ENCODE peak calls at places on chromosomes 3 and 15, in four cellular contexts. F, O, V and L are unnamed samples.

GRCh38 chr3:42072930-42073329 is 18.2 kb upstream of the TRAK1 start:
- DNase-seq in F (no peak), O (no peak), V (no peak), L (no peak)

GRCh38 chr3:58306662-58307286 is 454 bp downstream of the HTD2 start:
- DNase-seq in F (peak; percentile 18), O (peak; percentile 5), V (peak; percentile 51), L (peak; percentile 10)

GRCh38 chr3:88057650-88058321 is 1.0 kb downstream of the CGGBP1 start:
- DNase-seq in F (peak; percentile 4), O (no peak), V (no peak), L (no peak)

GRCh38 chr3:179961081-179962078 is 75.4 kb downstream of the PEX5L start:
- DNase-seq in F (no peak), O (no peak), V (no peak), L (no peak)

GRCh38 chr15:68652141-68652540 is 73.3 kb downstream of the CORO2B start:
- DNase-seq in F (no peak), O (no peak), V (no peak), L (no peak)

GRCh38 chr3:170421147-170421641 is 2.5 kb downstream of the CLDN11 start:
- DNase-seq in F (no peak), O (no peak), V (no peak), L (no peak)

GRCh38 chr3:194145702-194146101 is 9.8 kb downstream of the HES1 start:
- DNase-seq in F (no peak), O (no peak), V (no peak), L (no peak)

GRCh38 chr3:62622553-62623174 is 249.3 kb upstream of the FEZF2 start:
- DNase-seq in F (peak; percentile 38), O (no peak), V (peak; percentile 65), L (no peak)

GRCh38 chr15:25545017-25545416 is 106.2 kb upstream of the UBE3A start:
- DNase-seq in F (no peak), O (no peak), V (peak; percentile 77), L (peak; percentile 79)

DNA sequence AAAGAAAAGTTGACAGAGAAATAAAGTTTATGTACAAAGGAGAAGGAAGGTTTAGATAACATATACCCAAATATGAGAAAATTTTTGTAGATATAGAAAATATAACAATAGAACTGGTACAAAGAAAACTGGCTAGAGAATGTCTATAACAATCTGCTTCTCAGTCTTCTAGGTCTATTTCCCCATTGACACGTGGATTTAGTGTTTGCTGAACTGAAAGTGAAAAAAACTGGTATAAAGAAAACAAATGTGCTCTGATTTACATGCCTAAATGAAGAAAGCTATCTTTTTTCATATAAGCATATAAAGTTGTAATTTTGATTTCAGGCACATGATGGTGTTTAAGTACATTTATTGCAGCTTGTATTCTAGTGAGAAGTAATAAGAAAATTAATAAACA is 9.8 kb downstream of the KCNMB2 start:
- DNase-seq in F (no peak), O (no peak), V (no peak), L (no peak)
- H3K27ac ChIP-seq in F (no peak overlapping the region), O (no peak overlapping the region), V (no peak overlapping the region), L (no peak overlapping the region)

DNA sequence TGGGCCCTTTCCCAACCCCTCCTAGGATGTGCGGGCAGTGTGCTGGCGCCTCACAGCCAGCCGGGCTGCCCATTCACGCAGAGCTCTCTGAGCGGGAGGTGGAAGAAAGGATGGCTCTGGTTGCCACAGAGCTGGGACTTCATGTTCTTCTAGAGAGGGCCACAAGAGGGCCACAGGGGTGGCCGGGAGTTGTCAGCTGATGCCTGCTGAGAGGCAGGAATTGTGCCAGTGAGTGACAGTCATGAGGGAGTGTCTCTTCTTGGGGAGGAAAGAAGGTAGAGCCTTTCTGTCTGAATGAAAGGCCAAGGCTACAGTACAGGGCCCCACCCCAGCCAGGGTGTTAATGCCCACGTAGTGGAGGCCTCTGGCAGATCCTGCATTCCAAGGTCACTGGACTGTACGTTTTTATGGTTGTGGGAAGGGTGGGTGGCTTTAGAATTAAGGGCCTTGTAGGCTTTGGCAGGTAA is 8.3 kb downstream of the FAM131A start:
- DNase-seq in F (peak; percentile 53), O (no peak), V (peak; percentile 86), L (no peak)
- H3K27ac ChIP-seq in F (no peak overlapping the region), O (no peak overlapping the region), V (no peak overlapping the region), L (peak overlapping the region; percentile 18)

GRCh38 chr3:184332370-184333090 is 4.9 kb upstream of the FAM131A start:
- DNase-seq in F (peak; percentile 93), O (no peak), V (peak; percentile 94), L (peak; percentile 80)
- H3K27ac ChIP-seq in F (peak overlapping the region; percentile 83), O (no peak overlapping the region), V (peak overlapping the region; percentile 95), L (peak overlapping the region; percentile 97)

GRCh38 chr3:49512791-49513355 is 41.4 kb upstream of the BSN start:
- DNase-seq in F (no peak), O (no peak), V (peak; percentile 10), L (no peak)
- H3K27ac ChIP-seq in F (no peak overlapping the region), O (no peak overlapping the region), V (no peak overlapping the region), L (peak overlapping the region; percentile 3)

GRCh38 chr15:80695911-80696651 is 971 bp downstream of the ABHD17C start:
- DNase-seq in F (no peak), O (peak; percentile 5), V (peak; percentile 62), L (no peak)
- H3K27ac ChIP-seq in F (peak overlapping the region; percentile 31), O (no peak overlapping the region), V (peak overlapping the region; percentile 76), L (peak overlapping the region; percentile 75)

GRCh38 chr15:64891546-64891945 is 20.2 kb upstream of the ANKDD1A start:
- DNase-seq in F (no peak), O (no peak), V (no peak), L (no peak)

GRCh38 chr15:64895285-64896065 is 16.2 kb upstream of the ANKDD1A start:
- DNase-seq in F (peak; percentile 28), O (no peak), V (no peak), L (no peak)

GRCh38 chr15:64894395-64895056 is 17.2 kb upstream of the ANKDD1A start:
- DNase-seq in F (no peak), O (peak; percentile 82), V (no peak), L (no peak)

GRCh38 chr15:64893481-64894394 is 18.0 kb upstream of the ANKDD1A start:
- DNase-seq in F (peak; percentile 91), O (peak; percentile 95), V (peak; percentile 40), L (peak; percentile 69)

GRCh38 chr15:64892850-64893403 is 18.8 kb upstream of the ANKDD1A start:
- DNase-seq in F (no peak), O (no peak), V (no peak), L (no peak)
- H3K27ac ChIP-seq in F (no peak overlapping the region), O (peak overlapping the region; percentile 97), V (no peak overlapping the region), L (no peak overlapping the region)

DNA sequence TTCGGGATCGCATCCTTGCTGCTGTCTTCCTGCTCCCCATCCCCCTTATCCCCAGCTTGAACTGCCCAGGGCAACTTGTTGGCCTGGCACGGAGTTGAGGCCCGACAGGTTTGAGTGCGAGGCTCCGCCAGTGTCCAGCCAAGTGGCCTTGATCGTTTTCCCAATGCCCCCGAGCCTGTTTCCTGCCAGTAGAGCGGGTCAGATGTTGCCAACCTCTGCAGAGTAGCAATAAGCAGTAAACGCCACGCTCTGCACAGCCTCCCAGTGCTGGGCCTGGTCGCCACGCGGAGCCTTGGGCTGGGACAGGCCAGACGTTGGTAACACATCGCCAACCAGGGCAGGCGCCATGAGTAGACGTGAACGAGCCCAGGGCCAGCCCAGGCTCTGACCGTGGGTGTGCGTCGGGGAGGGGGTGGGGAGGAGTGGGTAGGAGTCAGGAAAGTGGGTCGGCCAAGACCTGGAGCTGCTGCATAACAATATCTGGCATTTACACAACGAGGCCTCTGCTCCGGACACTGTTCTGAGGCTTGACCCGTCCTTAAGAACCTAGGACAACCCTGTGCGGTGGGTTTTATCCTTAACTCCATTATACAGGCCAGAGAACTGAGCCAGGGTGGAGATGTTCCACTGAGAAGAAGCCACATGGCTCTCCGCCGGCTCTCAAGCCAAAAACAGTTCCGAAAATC is 444 bp upstream of the ABHD14A start:
- DNase-seq in F (no peak), O (no peak), V (no peak), L (no peak)
- H3K27ac ChIP-seq in F (no peak overlapping the region), O (peak overlapping the region; percentile 59), V (peak overlapping the region; percentile 32), L (peak overlapping the region; percentile 64)

GRCh38 chr15:39920510-39921273 is 626 bp upstream of the GPR176 start:
- DNase-seq in F (peak; percentile 67), O (peak; percentile 60), V (peak; percentile 80), L (no peak)
- H3K27ac ChIP-seq in F (peak overlapping the region; percentile 75), O (no peak overlapping the region), V (peak overlapping the region; percentile 64), L (peak overlapping the region; percentile 60)

GRCh38 chr15:78205856-78206255 is 28.5 kb downstream of the ACSBG1 start:
- DNase-seq in F (no peak), O (no peak), V (no peak), L (no peak)
- H3K27ac ChIP-seq in F (no peak overlapping the region), O (no peak overlapping the region), V (no peak overlapping the region), L (no peak overlapping the region)

GRCh38 chr3:126496894-126497850 is 20.4 kb downstream of the UROC1 start:
- DNase-seq in F (no peak), O (no peak), V (peak; percentile 22), L (no peak)
- H3K27ac ChIP-seq in F (no peak overlapping the region), O (no peak overlapping the region), V (no peak overlapping the region), L (no peak overlapping the region)